ENCODE peak calls at places on chromosome 11, in four cellular contexts. L, S, C and R are unnamed samples.

GRCh38 chr11:116827461-116827860 is 2.2 kb upstream of the APOC3 start:
- DNase-seq in L (no peak), S (peak), C (no peak), R (no peak)

GRCh38 chr11:103071008-103071407 is 21.0 kb downstream of the DCUN1D5 start:
- DNase-seq in L (no peak), S (no peak), C (no peak), R (no peak)

GRCh38 chr11:86748296-86748695 is 52.0 kb upstream of the PRSS23 start:
- DNase-seq in S (no peak), L (no peak), C (no peak), R (no peak)

GRCh38 chr11:2089536-2090165 is 49.5 kb downstream of the IGF2 start:
- DNase-seq in C (peak), S (peak), L (peak), R (no peak)

GRCh38 chr11:121543981-121544380 is 91.2 kb upstream of the SORL1-AS1 start:
- DNase-seq in L (no peak), S (no peak), C (no peak), R (no peak)

GRCh38 chr11:122439911-122440782 is 215.4 kb upstream of the UBASH3B start:
- DNase-seq in S (no peak), C (no peak), L (no peak), R (peak)

GRCh38 chr11:102191832-102192231 is 81.6 kb downstream of the YAP1 start:
- DNase-seq in L (no peak), C (no peak), S (no peak), R (no peak)

GRCh38 chr11:44726278-44727113 is at the start of gene TSPAN18:
- DNase-seq in L (no peak), S (no peak), C (peak), R (peak)

GRCh38 chr11:122159173-122159701 is 43.2 kb upstream of the BLID start:
- DNase-seq in C (peak), L (no peak), S (no peak), R (peak)

GRCh38 chr11:35235944-35236666 is 97.1 kb downstream of the CD44 start:
- DNase-seq in L (peak), C (no peak), S (no peak), R (no peak)

GRCh38 chr11:1541474-1542204 is 30.4 kb downstream of the DUSP8 start:
- DNase-seq in S (no peak), C (no peak), L (no peak), R (no peak)

GRCh38 chr11:46436113-46436512 is 44.5 kb upstream of the CHRM4 start:
- DNase-seq in S (no peak), L (no peak), C (no peak), R (no peak)

GRCh38 chr11:25910090-25910489 is 421.8 kb upstream of the ANO3 start:
- DNase-seq in L (no peak), S (no peak), C (no peak), R (no peak)

GRCh38 chr11:589798-590197 is 13.5 kb downstream of the PHRF1 start:
- DNase-seq in C (no peak), L (no peak), S (no peak), R (no peak)

GRCh38 chr11:109960831-109961230 is 132.4 kb upstream of the ZC3H12C start:
- DNase-seq in L (no peak), S (no peak), C (no peak), R (no peak)

GRCh38 chr11:69912161-69912910 is 93.1 kb upstream of the FGF3 start:
- DNase-seq in L (no peak), C (no peak), S (peak), R (peak)

GRCh38 chr11:69915501-69916250 is 96.5 kb upstream of the FGF3 start:
- DNase-seq in S (peak), C (peak), L (peak), R (peak)

GRCh38 chr11:122977455-122978302 is 4.0 kb downstream of the BSX start:
- DNase-seq in C (no peak), S (no peak), L (no peak), R (no peak)

GRCh38 chr11:19597194-19597593 is 115.4 kb upstream of the NAV2 start:
- DNase-seq in L (no peak), C (no peak), S (no peak), R (no peak)

GRCh38 chr11:60756307-60757032 is at the start of gene MS4A15:
- DNase-seq in L (no peak), C (no peak), S (no peak), R (no peak)

GRCh38 chr11:131612576-131612975 is 242.2 kb downstream of the NTM start:
- DNase-seq in L (no peak), S (no peak), C (no peak), R (no peak)

DNA sequence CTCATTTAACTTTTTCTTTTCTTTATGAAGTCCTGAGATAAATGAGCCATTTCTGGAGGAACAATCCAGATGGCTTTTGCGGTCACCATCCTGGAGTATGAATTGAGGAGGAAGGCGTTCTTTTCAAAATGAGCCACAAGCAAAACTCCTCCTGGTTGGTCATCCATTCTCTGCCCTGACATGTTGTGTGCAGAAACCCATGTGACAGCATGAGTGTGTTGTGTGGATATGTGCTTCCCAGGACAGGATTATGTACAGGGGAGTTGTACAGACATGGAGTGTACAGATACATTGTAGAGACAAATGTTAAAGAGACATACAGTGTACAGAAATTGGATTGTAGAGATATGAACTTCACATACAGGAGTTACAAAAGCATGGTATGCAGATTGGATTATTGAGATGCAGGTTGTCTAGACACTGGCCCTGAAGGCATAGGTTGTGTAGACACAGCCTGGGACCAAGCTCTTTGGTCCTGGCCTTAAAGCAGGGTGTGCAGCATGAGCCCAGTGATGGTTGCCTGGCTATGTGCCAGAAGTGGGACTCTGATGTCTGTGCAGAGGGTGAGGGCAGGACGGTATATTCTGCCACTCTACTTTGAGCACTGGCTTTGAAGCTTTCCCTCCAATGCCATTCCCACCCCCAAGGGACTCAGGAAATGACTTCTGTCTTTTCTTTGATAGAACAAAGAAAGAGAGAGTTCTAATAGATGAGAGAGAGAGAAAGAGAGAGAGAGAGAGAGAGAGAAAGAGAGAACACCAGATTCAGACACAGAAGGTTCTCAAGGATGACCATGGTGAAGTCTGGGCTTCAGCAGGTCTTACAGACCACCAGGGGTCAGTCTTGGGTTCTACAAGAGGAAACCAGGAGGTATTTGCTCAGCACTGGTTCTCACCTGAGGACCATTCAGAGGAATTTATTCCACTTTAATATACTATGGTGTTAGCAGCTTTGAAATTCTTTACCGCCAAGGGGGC is 178.6 kb upstream of the ZBED5 start:
- DNase-seq in L (no peak), S (no peak), C (no peak), R (peak)
- TF ChIP-seq CTCF in L (peak), S (peak), C (peak), R (peak)

GRCh38 chr11:57323503-57324153 is 1.1 kb downstream of the TNKS1BP1 start:
- DNase-seq in L (no peak), C (no peak), S (no peak), R (no peak)
- TF ChIP-seq CTCF in L (no peak), C (no peak), S (peak), R (no peak)

GRCh38 chr11:84146826-84147225 is 860.7 kb upstream of the CCDC90B start:
- DNase-seq in S (no peak), L (no peak), C (no peak), R (no peak)
- TF ChIP-seq CTCF in S (no peak), L (no peak), C (no peak), R (no peak)

GRCh38 chr11:64080390-64080789 is 44.7 kb downstream of the FLRT1 start:
- DNase-seq in C (no peak), L (no peak), S (no peak), R (no peak)

GRCh38 chr11:64083681-64084080 is 48.0 kb downstream of the FLRT1 start:
- DNase-seq in L (no peak), C (no peak), S (no peak), R (no peak)

GRCh38 chr11:64078905-64079304 is 43.2 kb downstream of the FLRT1 start:
- DNase-seq in S (no peak), C (no peak), L (no peak), R (no peak)

GRCh38 chr11:64084146-64084961 is 48.6 kb downstream of the FLRT1 start:
- DNase-seq in S (no peak), L (no peak), C (no peak), R (no peak)

DNA sequence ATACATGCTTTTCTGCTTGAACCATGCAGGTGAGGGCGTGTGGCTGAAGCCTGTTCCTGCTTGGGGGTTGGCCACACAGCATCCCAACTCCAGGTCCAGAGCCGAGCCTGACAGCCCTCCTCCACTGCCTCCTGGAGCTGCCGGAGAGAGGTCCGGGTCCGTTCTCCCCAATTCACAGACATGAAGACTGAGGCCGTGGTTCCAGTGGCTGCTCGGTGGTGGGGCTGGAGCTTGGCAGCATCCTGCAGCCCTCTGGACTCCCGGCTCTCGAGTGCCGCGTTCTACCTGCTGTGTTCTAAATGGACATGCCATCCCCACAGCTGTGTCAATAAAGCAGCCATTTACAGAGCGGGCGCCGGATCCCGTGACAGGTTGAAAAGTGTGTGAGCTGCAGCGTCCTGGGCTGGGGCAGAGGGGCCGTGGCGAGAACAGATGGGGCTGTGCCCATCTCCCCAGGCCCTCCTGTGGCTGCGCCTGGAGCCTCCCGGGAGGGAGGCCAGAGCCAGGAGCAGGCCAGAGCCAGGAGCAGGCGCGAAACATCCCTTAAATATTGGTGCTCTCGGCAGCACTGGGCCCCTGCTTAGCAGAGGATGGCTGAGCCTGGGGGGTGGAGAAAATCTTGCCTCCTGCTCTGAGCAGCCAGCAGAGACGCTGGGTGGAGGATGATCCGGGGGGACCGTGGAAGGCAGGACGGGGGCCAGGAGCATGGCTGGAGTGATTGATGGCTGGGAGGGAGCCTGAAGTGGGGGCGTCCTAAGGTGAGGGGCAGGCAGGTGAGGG is 46.1 kb downstream of the FLRT1 start:
- DNase-seq in C (no peak), S (no peak), L (peak), R (no peak)
- TF ChIP-seq CTCF in C (no peak), S (no peak), L (no peak), R (no peak)

DNA sequence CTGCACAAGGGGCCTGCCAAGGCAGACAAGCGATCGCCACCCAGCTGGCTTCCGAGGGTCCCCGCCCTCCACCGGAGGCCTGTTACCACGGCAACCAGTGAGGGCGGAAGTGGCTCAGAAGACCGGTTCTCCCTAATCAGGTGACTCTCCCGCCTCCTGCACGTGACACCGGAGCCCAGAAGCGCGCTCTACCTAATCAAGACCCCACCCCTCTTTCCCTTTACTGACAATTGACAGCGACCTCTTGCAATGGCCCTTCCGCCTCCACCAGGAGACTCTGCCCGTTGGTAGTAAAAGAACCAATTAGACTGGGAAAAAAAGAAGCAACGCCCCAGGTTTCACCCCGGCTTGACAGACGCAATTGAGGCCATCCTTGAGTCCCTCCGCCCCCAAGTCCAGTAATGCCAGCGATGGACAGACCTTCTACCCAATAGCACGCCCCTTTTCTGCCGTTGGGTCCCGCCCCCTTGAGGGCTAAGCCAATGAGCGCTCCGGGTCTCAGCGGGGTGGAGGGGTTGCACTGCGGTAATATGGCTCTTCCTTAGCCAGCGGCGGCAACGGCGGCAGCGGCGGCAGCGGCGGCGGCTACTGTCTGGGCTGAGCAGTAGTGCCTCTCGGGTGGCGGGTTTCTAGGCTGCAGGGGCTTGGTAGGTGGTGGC is at the start of gene UVRAG:
- DNase-seq in L (peak), S (peak), C (peak), R (peak)
- TF ChIP-seq CTCF in L (no peak), S (peak), C (no peak), R (no peak)

GRCh38 chr11:62689421-62690183 is at the start of gene LRRN4CL:
- DNase-seq in C (peak), L (peak), S (no peak), R (peak)
- TF ChIP-seq CTCF in C (no peak), L (no peak), S (no peak), R (peak)

DNA sequence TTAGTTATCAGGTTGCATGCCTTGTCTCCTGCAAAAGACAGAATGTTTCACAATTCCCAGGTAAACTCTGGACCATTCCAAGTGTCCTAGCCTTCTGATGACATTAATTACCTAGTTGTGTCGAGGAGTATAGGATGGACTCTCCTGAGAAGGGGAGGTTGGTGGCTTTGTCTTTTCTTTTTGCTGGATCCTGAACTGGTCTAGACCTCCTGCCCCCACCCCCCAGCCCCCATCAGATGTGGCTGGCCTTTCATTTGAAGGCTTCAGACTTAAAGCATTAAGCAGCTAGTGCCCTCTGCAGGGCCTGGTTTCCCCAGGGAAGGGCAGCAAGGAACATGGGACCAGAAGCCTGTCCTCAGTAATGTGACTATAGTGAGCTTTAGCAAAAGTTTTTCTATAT is 9.7 kb downstream of the MCAM start:
- DNase-seq in S (no peak), C (no peak), L (no peak), R (no peak)
- TF ChIP-seq CTCF in S (no peak), C (no peak), L (no peak), R (peak)

GRCh38 chr11:13606701-13607100 is 61.8 kb upstream of the FAR1 start:
- DNase-seq in S (no peak), C (no peak), L (no peak), R (no peak)

GRCh38 chr11:13603661-13604060 is 64.8 kb upstream of the FAR1 start:
- DNase-seq in C (no peak), L (no peak), S (no peak), R (no peak)

GRCh38 chr11:13602844-13603243 is 65.6 kb upstream of the FAR1 start:
- DNase-seq in C (no peak), S (no peak), L (no peak), R (no peak)
- TF ChIP-seq CTCF in C (no peak), S (no peak), L (no peak), R (no peak)